ENCODE peak calls at places on chromosomes 7 and 10, in seven cellular contexts. One of them, this sample, is unnamed.

GRCh38 chr7:50594136-50594535 is 28.9 kb upstream of the DDC start:
- DNase-seq in GF-D8: no peak
- DNase-seq in suprapubic skin: no peak
- DNase-seq in activated CD4-positive, CD25-positive, alpha-beta regulatory T cell treated with anti-CD3 and anti-CD28 coated beads, Interleukin-2, amount 50 U/mL, for 16 hours: no peak
- DNase-seq in T-helper 9 cell: no peak
- DNase-seq in stimulated activated CD4-positive, alpha-beta T cell treated with anti-CD3 and anti-CD28 coated beads, Interleukin-1b, Interleukin-23, amount 100 ng/mL, for 1 hour: no peak
- DNase-seq in activated naive CD4-positive, alpha-beta T cell: no peak
- DNase-seq in this sample: no peak

GRCh38 chr10:31866118-31866670 is 62.4 kb downstream of the ARHGAP12 start:
- DNase-seq in GF-D8: no peak
- DNase-seq in suprapubic skin: no peak
- DNase-seq in activated CD4-positive, CD25-positive, alpha-beta regulatory T cell treated with anti-CD3 and anti-CD28 coated beads, Interleukin-2, amount 50 U/mL, for 16 hours: no peak
- DNase-seq in T-helper 9 cell: no peak
- DNase-seq in stimulated activated CD4-positive, alpha-beta T cell treated with anti-CD3 and anti-CD28 coated beads, Interleukin-1b, Interleukin-23, amount 100 ng/mL, for 1 hour: no peak
- DNase-seq in activated naive CD4-positive, alpha-beta T cell: no peak
- DNase-seq in this sample: no peak

GRCh38 chr7:40509301-40509700 is 374.5 kb downstream of the SUGCT start:
- DNase-seq in GF-D8: no peak
- DNase-seq in suprapubic skin: no peak
- DNase-seq in activated CD4-positive, CD25-positive, alpha-beta regulatory T cell treated with anti-CD3 and anti-CD28 coated beads, Interleukin-2, amount 50 U/mL, for 16 hours: no peak
- DNase-seq in T-helper 9 cell: no peak
- DNase-seq in stimulated activated CD4-positive, alpha-beta T cell treated with anti-CD3 and anti-CD28 coated beads, Interleukin-1b, Interleukin-23, amount 100 ng/mL, for 1 hour: no peak
- DNase-seq in activated naive CD4-positive, alpha-beta T cell: no peak
- DNase-seq in this sample: no peak

GRCh38 chr10:116800356-116800929 is 48.9 kb upstream of the ENO4 start:
- DNase-seq in GF-D8: no peak
- DNase-seq in suprapubic skin: no peak
- DNase-seq in activated CD4-positive, CD25-positive, alpha-beta regulatory T cell treated with anti-CD3 and anti-CD28 coated beads, Interleukin-2, amount 50 U/mL, for 16 hours: no peak
- DNase-seq in T-helper 9 cell: no peak
- DNase-seq in stimulated activated CD4-positive, alpha-beta T cell treated with anti-CD3 and anti-CD28 coated beads, Interleukin-1b, Interleukin-23, amount 100 ng/mL, for 1 hour: no peak
- DNase-seq in activated naive CD4-positive, alpha-beta T cell: no peak
- DNase-seq in this sample: no peak

GRCh38 chr7:105055621-105056020 is 41.6 kb downstream of the KMT2E start:
- DNase-seq in GF-D8: no peak
- DNase-seq in suprapubic skin: no peak
- DNase-seq in activated CD4-positive, CD25-positive, alpha-beta regulatory T cell treated with anti-CD3 and anti-CD28 coated beads, Interleukin-2, amount 50 U/mL, for 16 hours: no peak
- DNase-seq in T-helper 9 cell: no peak
- DNase-seq in stimulated activated CD4-positive, alpha-beta T cell treated with anti-CD3 and anti-CD28 coated beads, Interleukin-1b, Interleukin-23, amount 100 ng/mL, for 1 hour: no peak
- DNase-seq in activated naive CD4-positive, alpha-beta T cell: no peak
- DNase-seq in this sample: no peak

GRCh38 chr10:130022501-130023299 is 58.6 kb upstream of the EBF3 start:
- DNase-seq in GF-D8: no peak
- DNase-seq in suprapubic skin: no peak
- DNase-seq in activated CD4-positive, CD25-positive, alpha-beta regulatory T cell treated with anti-CD3 and anti-CD28 coated beads, Interleukin-2, amount 50 U/mL, for 16 hours: no peak
- DNase-seq in T-helper 9 cell: no peak
- DNase-seq in stimulated activated CD4-positive, alpha-beta T cell treated with anti-CD3 and anti-CD28 coated beads, Interleukin-1b, Interleukin-23, amount 100 ng/mL, for 1 hour: no peak
- DNase-seq in activated naive CD4-positive, alpha-beta T cell: no peak
- DNase-seq in this sample: no peak

GRCh38 chr10:101902032-101902799 is 58.6 kb upstream of the KCNIP2 start:
- DNase-seq in GF-D8: no peak
- DNase-seq in suprapubic skin: no peak
- DNase-seq in activated CD4-positive, CD25-positive, alpha-beta regulatory T cell treated with anti-CD3 and anti-CD28 coated beads, Interleukin-2, amount 50 U/mL, for 16 hours: no peak
- DNase-seq in T-helper 9 cell: no peak
- DNase-seq in stimulated activated CD4-positive, alpha-beta T cell treated with anti-CD3 and anti-CD28 coated beads, Interleukin-1b, Interleukin-23, amount 100 ng/mL, for 1 hour: no peak
- DNase-seq in activated naive CD4-positive, alpha-beta T cell: no peak
- DNase-seq in this sample: no peak

GRCh38 chr7:155258233-155258575 is 39.5 kb upstream of the INSIG1 start:
- DNase-seq in GF-D8: no peak
- DNase-seq in suprapubic skin: no peak
- DNase-seq in activated CD4-positive, CD25-positive, alpha-beta regulatory T cell treated with anti-CD3 and anti-CD28 coated beads, Interleukin-2, amount 50 U/mL, for 16 hours: no peak
- DNase-seq in T-helper 9 cell: no peak
- DNase-seq in stimulated activated CD4-positive, alpha-beta T cell treated with anti-CD3 and anti-CD28 coated beads, Interleukin-1b, Interleukin-23, amount 100 ng/mL, for 1 hour: no peak
- DNase-seq in activated naive CD4-positive, alpha-beta T cell: no peak
- DNase-seq in this sample: no peak

GRCh38 chr10:2839081-2839725 is 228.1 kb upstream of the PFKP start:
- DNase-seq in GF-D8: no peak
- DNase-seq in suprapubic skin: no peak
- DNase-seq in activated CD4-positive, CD25-positive, alpha-beta regulatory T cell treated with anti-CD3 and anti-CD28 coated beads, Interleukin-2, amount 50 U/mL, for 16 hours: no peak
- DNase-seq in T-helper 9 cell: no peak
- DNase-seq in stimulated activated CD4-positive, alpha-beta T cell treated with anti-CD3 and anti-CD28 coated beads, Interleukin-1b, Interleukin-23, amount 100 ng/mL, for 1 hour: no peak
- DNase-seq in activated naive CD4-positive, alpha-beta T cell: peak
- DNase-seq in this sample: no peak

GRCh38 chr10:2871673-2872219 is 195.6 kb upstream of the PFKP start:
- DNase-seq in GF-D8: no peak
- DNase-seq in suprapubic skin: no peak
- DNase-seq in activated CD4-positive, CD25-positive, alpha-beta regulatory T cell treated with anti-CD3 and anti-CD28 coated beads, Interleukin-2, amount 50 U/mL, for 16 hours: no peak
- DNase-seq in T-helper 9 cell: no peak
- DNase-seq in stimulated activated CD4-positive, alpha-beta T cell treated with anti-CD3 and anti-CD28 coated beads, Interleukin-1b, Interleukin-23, amount 100 ng/mL, for 1 hour: no peak
- DNase-seq in activated naive CD4-positive, alpha-beta T cell: no peak
- DNase-seq in this sample: no peak

GRCh38 chr10:96596422-96597407 is 9.9 kb upstream of the TM9SF3 start:
- DNase-seq in GF-D8: no peak
- DNase-seq in suprapubic skin: no peak
- DNase-seq in activated CD4-positive, CD25-positive, alpha-beta regulatory T cell treated with anti-CD3 and anti-CD28 coated beads, Interleukin-2, amount 50 U/mL, for 16 hours: no peak
- DNase-seq in T-helper 9 cell: no peak
- DNase-seq in stimulated activated CD4-positive, alpha-beta T cell treated with anti-CD3 and anti-CD28 coated beads, Interleukin-1b, Interleukin-23, amount 100 ng/mL, for 1 hour: no peak
- DNase-seq in activated naive CD4-positive, alpha-beta T cell: no peak
- DNase-seq in this sample: no peak

GRCh38 chr10:113953505-113954272 is 90.0 kb upstream of the ADRB1 start:
- DNase-seq in GF-D8: peak
- DNase-seq in suprapubic skin: no peak
- DNase-seq in activated CD4-positive, CD25-positive, alpha-beta regulatory T cell treated with anti-CD3 and anti-CD28 coated beads, Interleukin-2, amount 50 U/mL, for 16 hours: no peak
- DNase-seq in T-helper 9 cell: no peak
- DNase-seq in stimulated activated CD4-positive, alpha-beta T cell treated with anti-CD3 and anti-CD28 coated beads, Interleukin-1b, Interleukin-23, amount 100 ng/mL, for 1 hour: no peak
- DNase-seq in activated naive CD4-positive, alpha-beta T cell: no peak
- DNase-seq in this sample: no peak

GRCh38 chr7:3404490-3404889 is 103.4 kb downstream of the SDK1 start:
- DNase-seq in GF-D8: no peak
- DNase-seq in suprapubic skin: no peak
- DNase-seq in activated CD4-positive, CD25-positive, alpha-beta regulatory T cell treated with anti-CD3 and anti-CD28 coated beads, Interleukin-2, amount 50 U/mL, for 16 hours: no peak
- DNase-seq in T-helper 9 cell: no peak
- DNase-seq in stimulated activated CD4-positive, alpha-beta T cell treated with anti-CD3 and anti-CD28 coated beads, Interleukin-1b, Interleukin-23, amount 100 ng/mL, for 1 hour: no peak
- DNase-seq in activated naive CD4-positive, alpha-beta T cell: no peak
- DNase-seq in this sample: no peak

GRCh38 chr10:101939273-101939635 is 95.7 kb upstream of the KCNIP2 start:
- DNase-seq in GF-D8: no peak
- DNase-seq in suprapubic skin: no peak
- DNase-seq in activated CD4-positive, CD25-positive, alpha-beta regulatory T cell treated with anti-CD3 and anti-CD28 coated beads, Interleukin-2, amount 50 U/mL, for 16 hours: no peak
- DNase-seq in T-helper 9 cell: no peak
- DNase-seq in stimulated activated CD4-positive, alpha-beta T cell treated with anti-CD3 and anti-CD28 coated beads, Interleukin-1b, Interleukin-23, amount 100 ng/mL, for 1 hour: no peak
- DNase-seq in activated naive CD4-positive, alpha-beta T cell: no peak
- DNase-seq in this sample: no peak

GRCh38 chr7:102303669-102304422 is 17.2 kb downstream of the SH2B2 start:
- DNase-seq in GF-D8: no peak
- DNase-seq in suprapubic skin: no peak
- DNase-seq in activated CD4-positive, CD25-positive, alpha-beta regulatory T cell treated with anti-CD3 and anti-CD28 coated beads, Interleukin-2, amount 50 U/mL, for 16 hours: no peak
- DNase-seq in T-helper 9 cell: no peak
- DNase-seq in stimulated activated CD4-positive, alpha-beta T cell treated with anti-CD3 and anti-CD28 coated beads, Interleukin-1b, Interleukin-23, amount 100 ng/mL, for 1 hour: no peak
- DNase-seq in activated naive CD4-positive, alpha-beta T cell: no peak
- DNase-seq in this sample: no peak

GRCh38 chr7:17367502-17367901 is 69.0 kb downstream of the AHR start:
- DNase-seq in GF-D8: no peak
- DNase-seq in suprapubic skin: no peak
- DNase-seq in activated CD4-positive, CD25-positive, alpha-beta regulatory T cell treated with anti-CD3 and anti-CD28 coated beads, Interleukin-2, amount 50 U/mL, for 16 hours: no peak
- DNase-seq in T-helper 9 cell: no peak
- DNase-seq in stimulated activated CD4-positive, alpha-beta T cell treated with anti-CD3 and anti-CD28 coated beads, Interleukin-1b, Interleukin-23, amount 100 ng/mL, for 1 hour: no peak
- DNase-seq in activated naive CD4-positive, alpha-beta T cell: no peak
- DNase-seq in this sample: no peak

GRCh38 chr7:116499168-116500070 is at the start of gene CAV2:
- DNase-seq in GF-D8: no peak
- DNase-seq in suprapubic skin: peak
- DNase-seq in activated CD4-positive, CD25-positive, alpha-beta regulatory T cell treated with anti-CD3 and anti-CD28 coated beads, Interleukin-2, amount 50 U/mL, for 16 hours: no peak
- DNase-seq in T-helper 9 cell: no peak
- DNase-seq in stimulated activated CD4-positive, alpha-beta T cell treated with anti-CD3 and anti-CD28 coated beads, Interleukin-1b, Interleukin-23, amount 100 ng/mL, for 1 hour: no peak
- DNase-seq in activated naive CD4-positive, alpha-beta T cell: no peak
- DNase-seq in this sample: no peak

GRCh38 chr10:123301077-123301875 is 147.1 kb downstream of the BUB3 start:
- DNase-seq in GF-D8: no peak
- DNase-seq in suprapubic skin: no peak
- DNase-seq in activated CD4-positive, CD25-positive, alpha-beta regulatory T cell treated with anti-CD3 and anti-CD28 coated beads, Interleukin-2, amount 50 U/mL, for 16 hours: no peak
- DNase-seq in T-helper 9 cell: no peak
- DNase-seq in stimulated activated CD4-positive, alpha-beta T cell treated with anti-CD3 and anti-CD28 coated beads, Interleukin-1b, Interleukin-23, amount 100 ng/mL, for 1 hour: no peak
- DNase-seq in activated naive CD4-positive, alpha-beta T cell: no peak
- DNase-seq in this sample: no peak